ENCODE peak calls at places on chromosomes 16 and 17, in seven cellular contexts. W, V, R, M, C, S and I are unnamed samples. For H3K9me3, the result is how much of the 10 kb centered on the place peaks cover.

GRCh38 chr17:57823469-57824401 is 26.1 kb downstream of the MRPS23 start:
- DNase-seq in W (no peak), V (no peak), R (peak), M (no peak), C (no peak), S (no peak), I (no peak)

GRCh38 chr16:56370836-56371235 is 54.5 kb downstream of the AMFR start:
- DNase-seq in W (no peak), V (no peak), R (no peak), M (no peak), C (no peak), S (no peak), I (peak)

GRCh38 chr17:77865109-77865611 is 93.3 kb upstream of the TNRC6C start:
- DNase-seq in W (no peak), V (no peak), R (no peak), M (no peak), C (no peak), S (no peak), I (peak)

GRCh38 chr17:75124041-75124818 is 7.3 kb downstream of the NT5C start:
- DNase-seq in W (peak), V (peak), R (peak), M (no peak), C (peak), S (no peak), I (no peak)

GRCh38 chr17:38741853-38742421 is 6.2 kb downstream of the PCGF2 start:
- DNase-seq in W (peak), V (no peak), R (peak), M (no peak), C (no peak), S (no peak), I (peak)

GRCh38 chr16:5196204-5196603 is 98.6 kb upstream of the EEF2KMT start:
- DNase-seq in W (no peak), V (no peak), R (no peak), M (no peak), C (no peak), S (no peak), I (no peak)

GRCh38 chr16:23611936-23612335 is 15.8 kb upstream of the NDUFAB1 start:
- DNase-seq in W (no peak), V (no peak), R (no peak), M (no peak), C (no peak), S (no peak), I (no peak)

GRCh38 chr17:42928714-42929496 is 28.3 kb downstream of the G6PC1 start:
- DNase-seq in W (peak), V (no peak), R (peak), M (peak), C (peak), S (no peak), I (peak)

GRCh38 chr16:5622234-5622884 is 524.8 kb upstream of the EEF2KMT start:
- DNase-seq in W (no peak), V (no peak), R (no peak), M (no peak), C (no peak), S (no peak), I (no peak)

GRCh38 chr16:81445926-81446317 is 1.3 kb downstream of the CMIP start:
- DNase-seq in W (no peak), V (no peak), R (no peak), M (no peak), C (peak), S (no peak), I (no peak)

GRCh38 chr16:84613408-84614071 is 4.3 kb downstream of the COTL1 start:
- DNase-seq in W (no peak), V (no peak), R (no peak), M (no peak), C (no peak), S (no peak), I (no peak)

GRCh38 chr16:86299882-86300490 is 210.3 kb upstream of the FOXF1 start:
- DNase-seq in W (no peak), V (no peak), R (no peak), M (no peak), C (no peak), S (no peak), I (no peak)

GRCh38 chr16:15988268-15989013 is 39.0 kb downstream of the ABCC1 start:
- DNase-seq in W (no peak), V (no peak), R (no peak), M (no peak), C (no peak), S (no peak), I (no peak)

GRCh38 chr16:30821891-30822290 is 34.9 kb upstream of the ZNF629 start:
- DNase-seq in W (no peak), V (no peak), R (no peak), M (no peak), C (no peak), S (no peak), I (no peak)

GRCh38 chr17:29195465-29196081 is 15.4 kb upstream of the MYO18A start:
- DNase-seq in W (no peak), V (no peak), R (peak), M (peak), C (no peak), S (no peak), I (no peak)

GRCh38 chr16:84569382-84569987 is 48.4 kb downstream of the COTL1 start:
- DNase-seq in W (peak), V (no peak), R (no peak), M (no peak), C (no peak), S (no peak), I (no peak)

GRCh38 chr17:71656987-71657858 is 463.6 kb upstream of the SOX9 start:
- DNase-seq in W (no peak), V (no peak), R (no peak), M (no peak), C (no peak), S (no peak), I (no peak)

GRCh38 chr16:53913920-53914319 is 210.0 kb downstream of the FTO start:
- DNase-seq in W (no peak), V (no peak), R (no peak), M (no peak), C (no peak), S (no peak), I (no peak)

GRCh38 chr16:1144476-1145382 is 8.2 kb upstream of the CACNA1H start:
- DNase-seq in W (no peak), V (no peak), R (no peak), M (no peak), C (no peak), S (no peak), I (no peak)

GRCh38 chr16:35149550-35149949 is 1690.1 kb downstream of the TP53TG3F start:
- DNase-seq in W (no peak), V (no peak), R (no peak), M (no peak), C (no peak), S (no peak), I (no peak)

GRCh38 chr16:35148748-35149147 is 1689.3 kb downstream of the TP53TG3F start:
- DNase-seq in W (no peak), V (no peak), R (no peak), M (no peak), C (no peak), S (no peak), I (no peak)

GRCh38 chr16:35152067-35152627 is 1692.7 kb downstream of the TP53TG3F start:
- DNase-seq in W (no peak), V (no peak), R (no peak), M (no peak), C (no peak), S (no peak), I (no peak)

DNA sequence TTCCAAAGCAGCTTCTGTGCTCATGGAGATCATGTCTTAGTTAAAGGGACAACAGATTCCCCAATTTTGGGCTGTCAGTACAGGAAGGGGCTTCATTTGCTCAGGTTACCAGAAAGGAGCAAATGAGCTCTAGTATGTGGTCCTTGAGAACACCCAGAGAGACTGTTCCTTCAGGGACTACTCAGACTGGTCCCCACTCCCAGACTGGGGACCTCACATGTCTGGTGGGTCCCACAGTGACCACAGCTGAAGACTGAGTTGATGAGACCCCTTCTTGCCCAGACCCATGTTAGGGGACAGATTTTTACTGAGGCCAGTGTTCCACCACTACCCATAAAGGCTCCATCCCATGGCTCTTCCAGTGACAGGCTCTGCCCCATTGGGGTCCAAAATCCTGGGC is 1695.2 kb downstream of the TP53TG3F start:
- DNase-seq in W (no peak), V (no peak), R (no peak), M (no peak), C (no peak), S (no peak), I (no peak)
- H3K9me3 ChIP-seq in W (under half), V (under half), R (under half), M (under half), C (under half), S (under half), I (under half)

GRCh38 chr17:16552637-16553045 is 16.4 kb downstream of the ZNF287 start:
- DNase-seq in W (no peak), V (no peak), R (no peak), M (no peak), C (no peak), S (no peak), I (no peak)

GRCh38 chr17:16551878-16552636 is 16.9 kb downstream of the ZNF287 start:
- DNase-seq in W (no peak), V (no peak), R (no peak), M (no peak), C (no peak), S (no peak), I (no peak)
- H3K9me3 ChIP-seq in W (half or more), V (half or more), R (half or more), M (half or more), C (under half), S (half or more), I (under half)

DNA sequence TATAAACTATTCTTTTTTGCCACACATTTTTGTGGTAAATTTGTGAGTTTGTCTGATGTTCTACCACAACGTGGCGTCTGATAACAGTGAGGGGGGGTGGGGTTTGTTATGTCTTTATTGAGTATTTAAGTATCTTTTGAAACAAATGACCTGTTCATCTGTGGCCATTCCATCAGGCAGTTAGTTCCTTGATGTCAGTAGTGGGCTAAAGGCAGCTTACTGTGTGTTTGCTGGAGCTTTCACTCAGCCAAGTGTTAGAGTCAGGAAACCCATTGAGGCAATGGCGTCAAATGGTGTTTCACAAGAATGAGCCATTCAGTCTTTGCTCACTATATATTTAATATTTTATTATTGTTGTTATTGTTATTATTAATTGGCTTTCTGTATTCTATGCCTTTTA is 28.0 kb downstream of the NQO1 start:
- DNase-seq in W (no peak), V (no peak), R (no peak), M (no peak), C (no peak), S (no peak), I (no peak)
- H3K9me3 ChIP-seq in W (under half), V (under half), R (under half), M (under half), C (under half), S (under half), I (under half)

DNA sequence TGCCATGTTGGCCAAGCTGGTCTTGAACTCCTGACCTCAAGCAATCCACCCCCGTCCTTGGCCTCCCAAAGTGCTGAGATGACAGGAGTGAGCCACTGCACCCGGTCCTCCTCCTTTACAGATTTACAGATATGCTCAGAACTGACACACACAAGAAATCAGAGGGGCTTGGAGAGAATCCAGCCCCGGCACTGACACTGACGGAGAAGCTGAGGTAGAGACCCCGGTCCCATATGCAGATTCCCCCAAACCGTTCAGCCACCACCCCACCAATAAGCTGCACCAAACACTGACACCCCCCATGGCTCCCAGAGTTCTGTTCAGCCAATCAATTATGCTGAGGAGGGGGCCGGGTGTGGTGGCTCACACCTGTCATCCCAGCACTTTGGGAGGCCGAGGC is 141.1 kb upstream of the RPH3AL start:
- DNase-seq in W (no peak), V (no peak), R (no peak), M (no peak), C (no peak), S (no peak), I (no peak)
- H3K9me3 ChIP-seq in W (under half), V (under half), R (under half), M (under half), C (under half), S (under half), I (under half)

DNA sequence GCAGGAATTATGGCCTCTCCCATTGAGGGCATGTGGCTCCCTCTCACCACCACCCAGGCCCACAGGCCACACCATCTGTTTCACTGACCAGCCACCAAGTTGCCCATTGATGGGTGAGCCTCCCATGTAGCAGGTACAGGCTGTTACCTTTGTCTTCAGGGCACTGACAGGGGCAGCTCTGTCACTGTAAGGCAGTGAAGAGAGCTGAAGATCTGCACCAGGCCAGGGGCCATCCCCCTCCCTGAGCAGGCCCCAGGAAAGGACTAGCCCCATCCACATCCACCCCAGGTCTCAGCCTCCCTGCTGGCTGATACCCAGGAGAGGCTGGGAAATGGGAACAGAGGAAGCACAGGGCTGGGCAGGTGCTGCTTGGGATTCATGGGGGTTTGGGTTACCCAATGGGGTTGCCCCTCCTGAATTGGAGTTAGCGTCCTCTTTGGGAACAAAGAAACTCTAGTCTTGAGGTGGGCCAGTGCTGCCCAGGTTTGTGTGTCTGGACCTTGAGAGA is 1691.4 kb downstream of the TP53TG3F start:
- DNase-seq in W (no peak), V (no peak), R (no peak), M (no peak), C (no peak), S (no peak), I (no peak)
- H3K9me3 ChIP-seq in W (under half), V (under half), R (under half), M (half or more), C (under half), S (under half), I (under half)